ENCODE peak calls at places on chromosomes 6 and 20, in five cellular contexts. D is HepG2, T is H1, S is GM12878, P is K562. C is an unnamed sample.

GRCh38 chr20:57613481-57613921 is 6.7 kb downstream of the ZBP1 start:
- DNase-seq in P (no peak), T (no peak), S (no peak), D (no peak), C (no peak)

GRCh38 chr6:119379809-119380208 is 30.2 kb upstream of the MAN1A1 start:
- DNase-seq in T (no peak), D (no peak), P (peak), S (no peak), C (no peak)

GRCh38 chr20:19756756-19757486 is 1.1 kb upstream of the RIN2 start:
- DNase-seq in T (no peak), S (no peak), P (no peak), D (no peak), C (no peak)

GRCh38 chr6:170243791-170244291 is 47.0 kb downstream of the DLL1 start:
- DNase-seq in S (no peak), T (no peak), P (no peak), D (no peak), C (no peak)

GRCh38 chr6:113630365-113630737 is 226.8 kb upstream of the MARCKS start:
- DNase-seq in D (no peak), P (no peak), S (no peak), T (no peak), C (no peak)

GRCh38 chr6:22653980-22654610 is 84.7 kb downstream of the HDGFL1 start:
- DNase-seq in S (no peak), D (peak), P (no peak), T (no peak), C (no peak)

GRCh38 chr20:20225325-20225724 is 142.6 kb upstream of the INSM1 start:
- DNase-seq in T (no peak), P (no peak), S (no peak), D (no peak), C (no peak)

GRCh38 chr6:34810936-34811632 is 19.2 kb downstream of the BLTP3A start:
- DNase-seq in S (peak), P (no peak), D (peak), T (no peak), C (peak)

GRCh38 chr6:102679844-102680243 is 1286.3 kb downstream of the GRIK2 start:
- DNase-seq in S (no peak), P (no peak), T (no peak), D (peak), C (no peak)

GRCh38 chr6:130962951-130963350 is 100.1 kb downstream of the EPB41L2 start:
- DNase-seq in T (no peak), D (no peak), S (no peak), P (no peak), C (no peak)

GRCh38 chr6:137043710-137044365 is 927 bp downstream of the IL20RA start:
- DNase-seq in P (no peak), T (no peak), S (no peak), D (no peak), C (no peak)

GRCh38 chr6:94065707-94066337 is 646.5 kb upstream of the EPHA7 start:
- DNase-seq in P (no peak), T (no peak), D (no peak), S (no peak), C (no peak)

GRCh38 chr6:41936073-41936837 is 5.4 kb downstream of the CCND3 start:
- DNase-seq in D (peak), T (no peak), P (peak), S (peak), C (peak)

GRCh38 chr6:157982580-157983438 is 1.1 kb downstream of the SYNJ2 start:
- DNase-seq in S (no peak), D (peak), P (peak), T (no peak), C (no peak)

GRCh38 chr20:52923123-52923543 is 49.0 kb upstream of the TSHZ2 start:
- DNase-seq in P (no peak), T (peak), D (no peak), S (no peak), C (no peak)

GRCh38 chr6:79170915-79171314 is 63.6 kb downstream of the HMGN3 start:
- DNase-seq in S (no peak), D (no peak), T (no peak), P (no peak), C (no peak)

GRCh38 chr6:18324708-18325047 is 60.3 kb upstream of the DEK start:
- DNase-seq in P (no peak), S (no peak), T (no peak), D (no peak), C (no peak)

GRCh38 chr6:18326980-18327379 is 60.2 kb upstream of the RNF144B start:
- DNase-seq in P (no peak), T (no peak), D (no peak), S (no peak), C (no peak)

GRCh38 chr6:18326001-18326400 is 61.1 kb upstream of the RNF144B start:
- DNase-seq in T (no peak), P (no peak), S (no peak), D (no peak), C (no peak)

GRCh38 chr6:18327621-18328548 is 59.3 kb upstream of the RNF144B start:
- DNase-seq in P (peak), S (no peak), D (no peak), T (no peak), C (no peak)

GRCh38 chr6:18323935-18324707 is 59.8 kb upstream of the DEK start:
- DNase-seq in P (peak), S (no peak), T (no peak), D (peak), C (peak)
- TF ChIP-seq ATF3 in P (no peak), S (no peak), T (no peak), D (no peak), C (no peak)

GRCh38 chr20:6636209-6637159 is 131.0 kb upstream of the BMP2 start:
- DNase-seq in T (no peak), S (no peak), D (peak), P (peak), C (no peak)
- TF ChIP-seq SIN3A in T (no peak), S (no peak), D (no peak), P (no peak), C (no peak)

DNA sequence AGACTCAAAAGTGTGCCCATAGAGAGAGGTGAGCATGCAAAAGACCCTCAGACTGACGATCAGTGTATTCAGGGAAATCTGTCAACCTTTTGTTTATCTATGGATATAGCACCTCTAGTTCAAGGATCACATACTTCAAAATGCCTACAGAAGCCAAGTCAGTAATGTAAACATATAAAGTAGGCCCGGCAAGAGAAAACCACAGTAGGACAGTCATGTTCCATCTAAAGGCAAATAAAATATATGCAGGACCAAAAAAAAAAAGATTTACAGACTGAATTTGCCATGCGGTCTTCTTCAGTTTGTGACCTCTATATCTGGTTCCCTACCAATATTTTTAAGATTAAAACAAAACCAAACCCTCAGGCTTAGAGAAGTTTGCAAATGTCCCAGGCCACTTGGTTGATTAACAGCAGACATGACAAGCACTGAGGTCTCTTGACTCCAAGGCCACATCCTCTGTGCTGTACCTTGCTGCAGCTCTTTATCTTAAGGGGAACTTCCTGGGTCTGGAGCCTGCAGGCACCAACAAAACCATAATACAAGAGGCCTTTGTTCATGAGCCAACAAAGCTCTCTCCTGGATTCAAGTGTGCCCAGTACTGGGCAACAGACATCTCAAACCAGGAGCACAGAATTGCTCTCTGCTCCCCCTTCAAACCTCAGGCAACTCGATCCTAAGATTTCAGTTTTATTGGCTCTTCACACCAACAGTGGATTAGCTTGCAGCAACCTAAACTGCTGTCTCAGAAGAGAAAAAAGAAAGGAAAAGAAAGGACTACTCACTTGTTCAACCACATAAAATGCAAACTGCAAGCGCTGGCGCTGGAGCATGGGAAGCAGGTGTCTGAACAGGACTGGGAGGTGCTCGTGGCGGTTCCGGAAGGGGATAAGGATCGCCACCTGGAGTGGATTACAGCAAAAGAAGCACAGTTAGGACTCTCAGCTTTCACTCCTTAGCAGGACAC is 71.7 kb downstream of the B4GALT5 start:
- DNase-seq in P (no peak), T (no peak), D (peak), S (no peak), C (no peak)
- TF ChIP-seq ATF3 in P (no peak), T (no peak), D (no peak), S (no peak), C (no peak)

DNA sequence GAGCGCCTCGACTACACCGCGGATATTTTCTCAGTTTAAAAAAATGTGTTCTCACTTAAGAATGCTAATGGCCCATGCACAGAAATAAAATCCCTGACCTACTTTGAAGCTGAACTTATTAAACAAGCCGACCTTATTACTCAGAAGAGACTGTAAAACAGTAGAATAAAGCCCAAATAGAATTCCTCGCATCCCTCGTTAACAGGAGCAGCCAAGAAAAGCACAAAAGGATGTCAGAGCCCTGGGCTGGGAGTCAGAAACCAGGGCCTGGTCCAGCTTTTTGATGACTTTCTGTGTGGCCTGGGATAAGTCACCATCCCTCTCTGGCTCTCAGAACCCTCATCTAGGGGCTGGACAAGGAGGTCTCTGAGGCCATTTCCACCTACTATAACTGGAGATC is 489.3 kb downstream of the PTPRT start:
- DNase-seq in T (no peak), D (no peak), P (no peak), S (no peak), C (no peak)
- TF ChIP-seq SIN3A in T (no peak), D (no peak), P (no peak), S (no peak), C (no peak)

GRCh38 chr20:31859266-31859997 is 10.9 kb downstream of the DUSP15 start:
- DNase-seq in P (no peak), D (no peak), S (no peak), T (no peak), C (no peak)

GRCh38 chr20:31857861-31858835 is 12.2 kb downstream of the DUSP15 start:
- DNase-seq in S (no peak), P (no peak), D (no peak), T (no peak), C (no peak)

GRCh38 chr20:31859998-31860380 is 10.3 kb downstream of the DUSP15 start:
- DNase-seq in S (no peak), D (no peak), T (no peak), P (no peak), C (no peak)

GRCh38 chr20:31853481-31853880 is 8.1 kb upstream of the FOXS1 start:
- DNase-seq in P (no peak), S (no peak), D (no peak), T (no peak), C (no peak)

DNA sequence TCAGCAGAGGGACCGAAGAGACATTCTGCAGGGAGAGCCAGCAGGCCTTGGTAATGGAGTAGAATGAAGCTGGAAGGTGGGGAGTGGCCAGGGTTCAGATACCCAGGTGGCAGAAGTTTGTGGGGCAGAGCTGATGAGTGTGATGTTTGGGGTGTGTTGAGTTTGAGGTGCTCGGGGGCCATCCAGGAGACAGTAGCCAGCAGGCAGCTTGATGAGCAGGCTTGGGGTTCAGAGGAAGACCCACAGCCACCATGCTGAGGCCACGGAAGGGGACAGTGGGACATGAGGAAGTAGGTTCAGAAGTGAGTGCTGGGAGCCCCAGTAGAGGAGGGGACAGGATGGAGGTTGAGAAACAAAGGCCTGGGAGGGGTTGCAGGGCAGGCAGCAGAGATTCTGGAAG is 11.1 kb upstream of the FOXS1 start:
- DNase-seq in S (no peak), P (no peak), D (no peak), T (no peak), C (no peak)
- TF ChIP-seq ATF3 in S (no peak), P (no peak), D (no peak), T (no peak), C (no peak)

GRCh38 chr6:150410906-150411305 is 42.1 kb downstream of the IYD start:
- DNase-seq in S (no peak), D (no peak), T (no peak), P (no peak), C (no peak)
- TF ChIP-seq SIN3A in S (no peak), D (no peak), T (no peak), P (no peak), C (no peak)

DNA sequence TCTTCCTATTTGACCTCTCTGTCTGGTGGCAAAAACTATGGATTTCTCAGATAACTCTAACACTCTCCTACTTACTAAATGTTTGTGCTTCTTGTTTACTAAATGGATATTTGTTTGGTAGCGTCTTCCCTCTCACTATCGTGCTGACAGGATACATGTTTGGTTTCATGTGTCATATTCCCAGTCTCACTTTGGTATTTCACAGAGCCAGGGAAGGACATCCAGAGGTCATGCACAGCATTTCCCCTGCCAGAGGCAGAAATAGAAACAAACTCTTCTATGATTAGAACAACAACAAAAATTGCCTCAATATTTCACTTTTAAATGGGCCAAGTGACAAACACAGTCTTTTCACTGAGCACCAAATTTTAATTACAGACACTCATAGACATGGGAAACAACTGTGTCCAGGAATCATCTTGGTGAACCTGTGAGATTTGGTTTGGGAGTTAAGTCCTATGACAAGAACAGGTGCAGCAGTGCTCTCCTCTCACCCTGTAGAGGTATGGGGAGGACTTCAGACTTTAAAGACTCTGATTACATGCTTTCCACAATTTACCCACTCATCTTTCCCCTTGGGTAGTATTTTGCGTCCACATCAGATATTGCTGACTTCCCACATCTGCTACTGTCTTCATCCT is 40.3 kb downstream of the TXLNB start:
- DNase-seq in T (no peak), S (no peak), D (no peak), P (no peak), C (no peak)
- TF ChIP-seq ATF3 in T (no peak), S (no peak), D (no peak), P (no peak), C (no peak)

C was measured in HCT116.